ENCODE peak calls at places on chromosome 11, in seven cellular contexts. One of them, this sample, is unnamed.

GRCh38 chr11:40281055-40281580 is 1178.3 kb downstream of the LRRC4C start:
- DNase-seq in stomach: no peak
- DNase-seq in PC-9: no peak
- DNase-seq in Peyer's patch: no peak
- DNase-seq in HCT116: no peak
- DNase-seq in psoas muscle: no peak
- DNase-seq in RWPE1: no peak
- DNase-seq in this sample: no peak

GRCh38 chr11:124841186-124841585 is 24.0 kb upstream of the ROBO3 start:
- DNase-seq in stomach: no peak
- DNase-seq in PC-9: no peak
- DNase-seq in Peyer's patch: no peak
- DNase-seq in HCT116: no peak
- DNase-seq in psoas muscle: no peak
- DNase-seq in RWPE1: peak
- DNase-seq in this sample: no peak

GRCh38 chr11:45983471-45983845 is 61.0 kb downstream of the LARGE2 start:
- DNase-seq in stomach: no peak
- DNase-seq in PC-9: no peak
- DNase-seq in Peyer's patch: no peak
- DNase-seq in HCT116: no peak
- DNase-seq in psoas muscle: no peak
- DNase-seq in RWPE1: no peak
- DNase-seq in this sample: no peak

GRCh38 chr11:121347094-121347493 is 54.5 kb downstream of the SC5D start:
- DNase-seq in stomach: no peak
- DNase-seq in PC-9: no peak
- DNase-seq in Peyer's patch: no peak
- DNase-seq in HCT116: no peak
- DNase-seq in psoas muscle: no peak
- DNase-seq in RWPE1: no peak
- DNase-seq in this sample: no peak

GRCh38 chr11:25596701-25597100 is 735.2 kb upstream of the ANO3 start:
- DNase-seq in stomach: no peak
- DNase-seq in PC-9: no peak
- DNase-seq in Peyer's patch: no peak
- DNase-seq in HCT116: no peak
- DNase-seq in psoas muscle: no peak
- DNase-seq in RWPE1: peak
- DNase-seq in this sample: no peak

GRCh38 chr11:18853086-18853720 is 61.6 kb upstream of the PTPN5 start:
- DNase-seq in stomach: no peak
- DNase-seq in PC-9: no peak
- DNase-seq in Peyer's patch: no peak
- DNase-seq in HCT116: peak
- DNase-seq in psoas muscle: no peak
- DNase-seq in RWPE1: peak
- DNase-seq in this sample: no peak

GRCh38 chr11:79616392-79616831 is 175.6 kb upstream of the TENM4 start:
- DNase-seq in stomach: no peak
- DNase-seq in PC-9: no peak
- DNase-seq in Peyer's patch: no peak
- DNase-seq in HCT116: no peak
- DNase-seq in psoas muscle: no peak
- DNase-seq in RWPE1: peak
- DNase-seq in this sample: peak

GRCh38 chr11:43923327-43924111 is 18.9 kb upstream of the C11orf96 start:
- DNase-seq in stomach: no peak
- DNase-seq in PC-9: no peak
- DNase-seq in Peyer's patch: no peak
- DNase-seq in HCT116: no peak
- DNase-seq in psoas muscle: peak
- DNase-seq in RWPE1: no peak
- DNase-seq in this sample: no peak

GRCh38 chr11:116696381-116696941 is 76.3 kb downstream of the BUD13 start:
- DNase-seq in stomach: peak
- DNase-seq in PC-9: no peak
- DNase-seq in Peyer's patch: no peak
- DNase-seq in HCT116: no peak
- DNase-seq in psoas muscle: no peak
- DNase-seq in RWPE1: no peak
- DNase-seq in this sample: no peak

GRCh38 chr11:75480890-75481190 is 44.9 kb downstream of the GDPD5 start:
- DNase-seq in stomach: no peak
- DNase-seq in PC-9: no peak
- DNase-seq in Peyer's patch: no peak
- DNase-seq in HCT116: no peak
- DNase-seq in psoas muscle: no peak
- DNase-seq in RWPE1: no peak
- DNase-seq in this sample: no peak
- H3K27ac ChIP-seq in stomach: no peak
- H3K27ac ChIP-seq in PC-9: no peak
- H3K27ac ChIP-seq in Peyer's patch: no peak
- H3K27ac ChIP-seq in HCT116: no peak
- H3K27ac ChIP-seq in psoas muscle: no peak
- H3K27ac ChIP-seq in RWPE1: no peak
- H3K27ac ChIP-seq in this sample: no peak

GRCh38 chr11:60880635-60881282 is 13.4 kb downstream of the ZP1 start:
- DNase-seq in stomach: no peak
- DNase-seq in PC-9: no peak
- DNase-seq in Peyer's patch: no peak
- DNase-seq in HCT116: no peak
- DNase-seq in psoas muscle: no peak
- DNase-seq in RWPE1: no peak
- DNase-seq in this sample: no peak
- H3K27ac ChIP-seq in stomach: peak
- H3K27ac ChIP-seq in PC-9: no peak
- H3K27ac ChIP-seq in Peyer's patch: peak
- H3K27ac ChIP-seq in HCT116: no peak
- H3K27ac ChIP-seq in psoas muscle: no peak
- H3K27ac ChIP-seq in RWPE1: no peak
- H3K27ac ChIP-seq in this sample: no peak

DNA sequence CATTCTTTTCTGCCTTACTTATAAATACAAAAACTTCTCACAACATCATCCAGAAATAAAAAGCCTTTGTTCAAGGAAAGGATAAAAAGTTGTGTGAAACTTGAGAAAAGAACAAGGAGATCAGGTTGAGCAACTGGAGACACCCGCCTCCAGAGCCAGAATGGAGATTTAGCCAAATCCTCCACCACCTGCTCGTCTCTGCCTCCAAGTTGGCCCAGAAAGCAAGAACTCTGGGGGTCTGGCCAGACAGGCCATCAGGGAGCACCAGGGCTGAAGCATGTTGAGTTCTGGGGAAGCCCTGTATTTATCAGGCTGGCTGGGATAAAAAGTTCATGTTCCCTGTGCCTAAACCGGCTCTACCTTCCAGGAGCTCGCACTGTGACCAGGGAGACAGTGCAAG is 14.9 kb downstream of the SMCO4 start:
- DNase-seq in stomach: no peak
- DNase-seq in PC-9: no peak
- DNase-seq in Peyer's patch: no peak
- DNase-seq in HCT116: no peak
- DNase-seq in psoas muscle: peak
- DNase-seq in RWPE1: no peak
- DNase-seq in this sample: no peak
- H3K27ac ChIP-seq in stomach: peak
- H3K27ac ChIP-seq in PC-9: no peak
- H3K27ac ChIP-seq in Peyer's patch: no peak
- H3K27ac ChIP-seq in HCT116: no peak
- H3K27ac ChIP-seq in psoas muscle: peak
- H3K27ac ChIP-seq in RWPE1: no peak
- H3K27ac ChIP-seq in this sample: no peak

GRCh38 chr11:102552020-102552419 is 21.5 kb upstream of the MMP7 start:
- DNase-seq in stomach: no peak
- DNase-seq in PC-9: no peak
- DNase-seq in Peyer's patch: no peak
- DNase-seq in HCT116: no peak
- DNase-seq in psoas muscle: no peak
- DNase-seq in RWPE1: no peak
- DNase-seq in this sample: no peak
- H3K27ac ChIP-seq in stomach: peak
- H3K27ac ChIP-seq in PC-9: peak
- H3K27ac ChIP-seq in Peyer's patch: no peak
- H3K27ac ChIP-seq in HCT116: peak
- H3K27ac ChIP-seq in psoas muscle: no peak
- H3K27ac ChIP-seq in RWPE1: no peak
- H3K27ac ChIP-seq in this sample: peak

DNA sequence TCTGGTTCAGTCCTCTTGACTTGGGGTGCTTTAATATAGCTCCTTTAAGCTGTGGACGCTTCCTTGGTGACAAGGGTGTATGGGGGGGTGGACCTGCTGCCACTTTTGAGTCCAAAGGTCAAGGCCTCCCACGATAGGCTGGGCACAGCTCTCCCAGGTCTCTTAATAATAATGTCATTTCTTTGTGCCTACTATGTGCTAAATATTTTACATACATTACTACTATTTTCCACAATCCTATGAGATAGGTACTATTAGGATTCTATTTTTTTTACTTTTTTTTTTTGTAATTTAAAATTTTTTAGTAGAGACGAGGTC is 304 bp upstream of the UCP3 start:
- DNase-seq in stomach: no peak
- DNase-seq in PC-9: no peak
- DNase-seq in Peyer's patch: no peak
- DNase-seq in HCT116: no peak
- DNase-seq in psoas muscle: no peak
- DNase-seq in RWPE1: no peak
- DNase-seq in this sample: no peak
- H3K27ac ChIP-seq in stomach: no peak
- H3K27ac ChIP-seq in PC-9: no peak
- H3K27ac ChIP-seq in Peyer's patch: no peak
- H3K27ac ChIP-seq in HCT116: no peak
- H3K27ac ChIP-seq in psoas muscle: peak
- H3K27ac ChIP-seq in RWPE1: no peak
- H3K27ac ChIP-seq in this sample: no peak

GRCh38 chr11:61697093-61697492 is 16.9 kb downstream of the DAGLA start:
- DNase-seq in stomach: no peak
- DNase-seq in PC-9: peak
- DNase-seq in Peyer's patch: no peak
- DNase-seq in HCT116: no peak
- DNase-seq in psoas muscle: peak
- DNase-seq in RWPE1: peak
- DNase-seq in this sample: peak

GRCh38 chr11:61696602-61697001 is 16.4 kb downstream of the DAGLA start:
- DNase-seq in stomach: no peak
- DNase-seq in PC-9: no peak
- DNase-seq in Peyer's patch: no peak
- DNase-seq in HCT116: no peak
- DNase-seq in psoas muscle: no peak
- DNase-seq in RWPE1: peak
- DNase-seq in this sample: no peak

GRCh38 chr11:61693897-61694840 is 14.0 kb downstream of the DAGLA start:
- DNase-seq in stomach: no peak
- DNase-seq in PC-9: peak
- DNase-seq in Peyer's patch: no peak
- DNase-seq in HCT116: no peak
- DNase-seq in psoas muscle: no peak
- DNase-seq in RWPE1: no peak
- DNase-seq in this sample: no peak

GRCh38 chr11:61695917-61696316 is 15.7 kb downstream of the DAGLA start:
- DNase-seq in stomach: peak
- DNase-seq in PC-9: peak
- DNase-seq in Peyer's patch: peak
- DNase-seq in HCT116: no peak
- DNase-seq in psoas muscle: peak
- DNase-seq in RWPE1: peak
- DNase-seq in this sample: peak

DNA sequence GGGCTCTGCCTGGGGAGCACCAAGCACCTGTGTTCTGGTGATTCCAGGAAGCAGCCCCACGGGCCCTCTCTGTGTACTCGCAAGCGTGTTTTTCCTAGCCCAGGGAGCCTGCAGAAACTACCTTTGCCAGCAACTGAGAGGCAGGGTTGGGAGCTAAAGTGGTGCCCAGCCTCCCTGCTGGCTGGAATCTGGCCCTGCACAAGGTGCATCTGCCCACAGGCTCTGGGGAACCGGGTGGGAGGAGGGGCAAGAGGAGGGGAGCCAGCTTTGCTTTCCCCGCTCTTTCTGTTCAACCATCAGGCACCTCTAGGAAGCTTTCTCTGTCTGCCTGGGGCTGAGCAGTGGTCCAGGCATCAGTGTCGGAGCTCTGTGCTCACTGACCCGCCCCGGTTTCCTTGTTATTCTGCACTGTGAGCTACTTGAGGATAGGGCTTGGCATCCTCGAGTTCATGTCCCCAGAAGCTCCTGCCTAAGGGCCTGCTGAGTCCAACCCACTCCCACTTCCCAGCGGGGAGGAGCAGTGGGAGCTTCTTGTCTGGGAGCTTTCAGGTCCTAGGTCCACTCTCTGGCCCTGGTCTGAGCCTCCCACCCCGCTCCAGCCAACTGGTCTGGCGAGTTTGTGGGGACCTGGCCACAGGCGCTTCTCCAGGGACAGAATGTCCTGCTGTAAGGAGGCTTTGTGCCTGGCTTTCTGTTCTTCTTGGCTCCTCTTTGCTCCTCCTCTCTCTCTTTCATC is 14.9 kb downstream of the DAGLA start:
- DNase-seq in stomach: peak
- DNase-seq in PC-9: peak
- DNase-seq in Peyer's patch: no peak
- DNase-seq in HCT116: no peak
- DNase-seq in psoas muscle: peak
- DNase-seq in RWPE1: no peak
- DNase-seq in this sample: no peak
- H3K27ac ChIP-seq in stomach: peak
- H3K27ac ChIP-seq in PC-9: peak
- H3K27ac ChIP-seq in Peyer's patch: peak
- H3K27ac ChIP-seq in HCT116: peak
- H3K27ac ChIP-seq in psoas muscle: peak
- H3K27ac ChIP-seq in RWPE1: peak
- H3K27ac ChIP-seq in this sample: peak